ENCODE peak calls at places on chromosomes 3 and 15, in five cellular contexts. L is GM10248, A is A549, B is GM20000, K is Panc1. F is an unnamed sample.

GRCh38 chr15:62868507-62868906 is 174.0 kb upstream of the TPM1 start:
- DNase-seq in A (no peak), K (no peak), L (no peak), B (no peak), F (no peak)

GRCh38 chr3:170154569-170155143 is 26.9 kb downstream of the PHC3 start:
- DNase-seq in L (peak; percentile 70), K (no peak), A (no peak), B (peak; percentile 51), F (no peak)

GRCh38 chr3:143442761-143443477 is 323.3 kb downstream of the CHST2 start:
- DNase-seq in L (no peak), A (no peak), K (no peak), B (no peak), F (peak; percentile 15)

GRCh38 chr3:169104541-169104940 is 559.0 kb downstream of the MECOM start:
- DNase-seq in B (no peak), L (no peak), K (no peak), A (no peak), F (no peak)

GRCh38 chr15:101027273-101027901 is 108.2 kb downstream of the LRRK1 start:
- DNase-seq in B (no peak), L (no peak), A (no peak), K (no peak), F (no peak)

GRCh38 chr3:10322355-10322715 is 1.4 kb upstream of the SEC13 start:
- DNase-seq in B (peak; percentile 60), A (peak; percentile 41), K (no peak), L (peak; percentile 62), F (peak; percentile 40)

GRCh38 chr3:33658971-33659848 is 58.8 kb downstream of the CLASP2 start:
- DNase-seq in A (peak; percentile 50), K (no peak), L (peak; percentile 60), B (peak; percentile 69), F (peak; percentile 43)

GRCh38 chr15:45113380-45113990 is 487 bp downstream of the DUOX2 start:
- DNase-seq in B (no peak), K (no peak), L (no peak), A (no peak), F (no peak)

GRCh38 chr15:58403581-58403980 is 28.2 kb upstream of the LIPC start:
- DNase-seq in L (no peak), B (no peak), K (no peak), A (no peak), F (no peak)

GRCh38 chr3:60772584-60772983 is 478.7 kb downstream of the FHIT start:
- DNase-seq in A (no peak), K (no peak), L (no peak), B (no peak), F (no peak)

GRCh38 chr3:123488641-123489347 is 39.9 kb upstream of the ADCY5 start:
- DNase-seq in A (no peak), B (no peak), K (no peak), L (no peak), F (no peak)

GRCh38 chr3:23644741-23645140 is 161.0 kb upstream of the UBE2E1 start:
- DNase-seq in A (no peak), L (no peak), K (no peak), B (no peak), F (no peak)

GRCh38 chr3:172065534-172065933 is 26.2 kb downstream of the FNDC3B start:
- DNase-seq in B (no peak), K (no peak), L (no peak), A (no peak), F (no peak)

GRCh38 chr3:134189848-134190247 is 60.8 kb downstream of the RYK start:
- DNase-seq in L (no peak), K (no peak), A (no peak), B (no peak), F (no peak)

GRCh38 chr3:16304065-16305010 is 39.3 kb downstream of the OXNAD1 start:
- DNase-seq in B (no peak), L (no peak), K (no peak), A (no peak), F (peak; percentile 59)

GRCh38 chr3:109731639-109732473 is 394.5 kb upstream of the DPPA4 start:
- DNase-seq in B (peak; percentile 15), L (peak; percentile 12), K (peak; percentile 35), A (peak; percentile 13), F (peak; percentile 71)

GRCh38 chr3:156602424-156602823 is 47.5 kb upstream of the SSR3 start:
- DNase-seq in A (no peak), B (peak; percentile 54), K (no peak), L (peak; percentile 37), F (no peak)

DNA sequence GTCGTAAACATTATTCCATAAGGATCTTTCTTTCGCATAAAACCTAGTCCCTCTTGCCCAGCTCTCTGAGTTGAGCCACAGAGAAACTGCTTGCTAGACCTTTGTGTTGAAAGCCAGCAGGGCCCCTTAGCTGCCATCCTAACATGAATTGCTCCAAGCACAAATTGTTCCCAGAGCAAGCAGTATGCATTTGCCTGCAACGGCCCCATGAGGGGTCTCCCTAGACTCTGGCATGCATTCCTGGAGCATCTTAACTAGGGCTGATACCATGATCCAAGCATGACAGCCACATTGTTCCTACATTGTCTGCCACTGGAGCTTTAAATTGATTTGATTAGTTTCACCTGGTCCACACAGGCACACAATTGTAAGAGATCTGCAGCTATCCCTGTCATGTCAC is 428.2 kb downstream of the TAFA4 start:
- DNase-seq in K (no peak), A (no peak), L (no peak), B (no peak), F (no peak)
- TF ChIP-seq CTCF in K (no peak), A (no peak), L (no peak), B (no peak), F (no peak)

DNA sequence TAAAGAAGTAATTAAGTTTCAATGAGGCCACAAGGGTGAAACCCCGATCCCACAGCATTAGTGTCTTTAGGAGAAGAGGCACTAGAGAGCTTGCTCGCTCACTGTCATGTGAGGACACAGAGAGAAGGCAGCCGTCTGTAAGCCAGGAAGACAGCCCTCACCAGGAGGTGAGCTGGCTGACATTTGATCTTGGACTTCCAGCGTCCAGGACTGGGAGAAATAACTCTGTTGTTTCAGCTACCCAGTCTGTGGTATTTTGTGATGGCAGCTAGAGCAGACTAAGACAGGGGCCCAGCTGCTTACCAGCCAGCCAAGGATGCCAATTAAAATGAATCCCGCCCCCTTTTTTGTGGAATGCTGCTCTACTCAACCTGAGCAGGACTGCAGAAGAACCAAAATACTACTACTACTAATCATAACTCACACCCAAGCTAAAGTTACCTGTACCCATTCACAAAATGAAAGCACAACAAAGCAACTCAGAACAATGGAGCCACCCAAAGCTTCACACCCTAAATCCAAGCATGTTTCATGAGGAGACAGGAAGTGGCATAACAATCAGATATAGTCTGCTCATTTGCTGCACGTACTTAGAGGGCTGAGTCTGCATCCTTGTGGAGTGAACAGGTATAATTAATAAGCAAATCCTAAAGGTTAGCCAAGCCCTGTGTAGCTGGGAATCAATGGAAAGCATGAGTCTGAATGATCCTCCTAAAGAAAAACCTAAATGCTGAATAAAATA is 35.6 kb upstream of the RHCG start:
- DNase-seq in A (no peak), K (no peak), L (no peak), B (no peak), F (no peak)
- TF ChIP-seq CTCF in A (no peak), K (no peak), L (no peak), B (no peak), F (no peak)

GRCh38 chr3:53613111-53613510 is 118.7 kb downstream of the CACNA1D start:
- DNase-seq in L (no peak), A (no peak), K (no peak), B (no peak), F (no peak)
- TF ChIP-seq CTCF in L (no peak), A (no peak), K (no peak), B (no peak), F (no peak)

DNA sequence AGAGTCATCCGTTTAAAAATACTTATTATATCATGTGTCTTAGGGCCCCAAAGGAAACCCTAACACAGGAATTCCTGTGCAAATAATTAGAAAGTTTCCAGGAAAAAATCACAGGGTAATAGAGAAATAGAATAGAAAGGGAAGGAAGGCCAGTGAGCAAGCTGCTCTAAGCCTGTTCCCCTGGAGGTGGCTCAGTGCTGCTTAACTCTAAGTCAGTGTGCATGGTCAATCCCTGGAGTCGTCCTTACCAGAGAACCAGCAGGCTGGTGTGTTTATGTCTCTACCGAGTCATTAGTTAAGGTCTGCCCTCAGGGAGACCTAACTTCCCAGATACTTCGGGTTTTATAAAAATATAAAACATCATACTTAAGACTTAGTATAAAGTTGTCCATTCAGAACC is 21.0 kb upstream of the MCF2L2 start:
- DNase-seq in B (no peak), A (no peak), L (no peak), K (no peak), F (no peak)
- TF ChIP-seq CTCF in B (no peak), A (no peak), L (no peak), K (peak; percentile 26), F (no peak)

F was measured in activated CD8-positive, alpha-beta T cell treated with anti-CD3 and anti-CD28 coated beads for 36 hours.